ENCODE peak calls at places on chromosomes 13 and 19, in six cellular contexts. I, S, U, E, O and T are unnamed samples.

GRCh38 chr13:41075034-41075433 is 13.7 kb downstream of the WBP4 start:
- DNase-seq in O (no peak), I (peak), U (peak), E (peak), S (no peak), T (no peak)

GRCh38 chr19:55440411-55441105 is 2.5 kb downstream of the SHISA7 start:
- DNase-seq in E (peak), O (no peak), I (no peak), U (peak), S (no peak), T (no peak)

GRCh38 chr13:40333238-40333637 is 333.2 kb downstream of the FOXO1 start:
- DNase-seq in O (no peak), I (no peak), E (no peak), U (no peak), S (no peak), T (no peak)

GRCh38 chr19:42113641-42114348 is 18.5 kb downstream of the POU2F2 start:
- DNase-seq in I (peak), E (peak), S (no peak), O (no peak), U (no peak), T (no peak)

GRCh38 chr19:4390017-4390861 is 10.1 kb downstream of the SH3GL1 start:
- DNase-seq in O (no peak), S (peak), E (no peak), U (peak), I (peak), T (no peak)

GRCh38 chr13:104024416-104025170 is 958.4 kb upstream of the SLC10A2 start:
- DNase-seq in U (no peak), S (no peak), I (peak), E (no peak), O (no peak), T (no peak)

GRCh38 chr19:38842439-38843174 is 7.2 kb downstream of the HNRNPL start:
- DNase-seq in I (no peak), U (no peak), O (peak), E (no peak), S (no peak), T (no peak)

GRCh38 chr13:64688893-64689677 is 2541.1 kb downstream of the PCDH9 start:
- DNase-seq in I (no peak), E (no peak), O (no peak), S (no peak), U (no peak), T (no peak)

GRCh38 chr13:52597676-52598075 is 44.6 kb upstream of the HNRNPA1L2 start:
- DNase-seq in I (no peak), O (no peak), S (no peak), U (no peak), E (no peak), T (no peak)

GRCh38 chr19:45632468-45633196 is 6.6 kb downstream of the EML2 start:
- DNase-seq in E (peak), O (no peak), I (peak), U (peak), S (peak), T (no peak)

GRCh38 chr19:44955500-44956439 is 590 bp downstream of the CLPTM1 start:
- DNase-seq in U (no peak), O (no peak), S (no peak), I (no peak), E (no peak), T (no peak)

GRCh38 chr19:29366757-29367156 is 153.8 kb upstream of the UQCRFS1 start:
- DNase-seq in S (no peak), U (peak), I (no peak), O (no peak), E (no peak), T (no peak)

GRCh38 chr13:103788061-103788652 is 721.9 kb upstream of the SLC10A2 start:
- DNase-seq in E (no peak), O (no peak), I (no peak), S (no peak), U (peak), T (no peak)

GRCh38 chr13:30572859-30573275 is 44.9 kb upstream of the USPL1 start:
- DNase-seq in I (peak), S (no peak), E (peak), U (no peak), O (no peak), T (peak)

GRCh38 chr19:35911790-35912189 is 3.7 kb upstream of the TYROBP start:
- DNase-seq in O (no peak), E (no peak), I (no peak), U (no peak), S (no peak), T (no peak)

GRCh38 chr19:756232-756631 is 5.3 kb downstream of the MISP start:
- DNase-seq in O (no peak), U (peak), S (no peak), E (peak), I (peak), T (no peak)